ENCODE peak calls at places on chromosome 20, in four cellular contexts. Q is prostate gland, F is hippocampal formation, M is GM03348. I is an unnamed sample.

GRCh38 chr20:20603339-20603990 is 109.0 kb downstream of the RALGAPA2 start:
- DNase-seq in Q (peak), F (no peak), M (no peak), I (no peak)

GRCh38 chr20:25272223-25273000 is 24.5 kb downstream of the PYGB start:
- DNase-seq in Q (no peak), F (no peak), M (no peak), I (no peak)

GRCh38 chr20:53806683-53807401 is 213.2 kb upstream of the ZNF217 start:
- DNase-seq in Q (no peak), F (no peak), M (no peak), I (no peak)

GRCh38 chr20:25249198-25249931 is 1.5 kb downstream of the PYGB start:
- DNase-seq in Q (peak), F (peak), M (peak), I (no peak)

GRCh38 chr20:19079536-19080299 is 132.7 kb upstream of the SLC24A3 start:
- DNase-seq in Q (no peak), F (no peak), M (no peak), I (no peak)

GRCh38 chr20:4813076-4813838 is 91.5 kb downstream of the PRND start:
- DNase-seq in Q (no peak), F (no peak), M (no peak), I (no peak)

GRCh38 chr20:58891076-58891685 is 38.7 kb downstream of the GNAS start:
- DNase-seq in Q (peak), F (peak), M (peak), I (no peak)

GRCh38 chr20:59576216-59576953 is 28.0 kb upstream of the PHACTR3 start:
- DNase-seq in Q (no peak), F (no peak), M (no peak), I (no peak)

GRCh38 chr20:50559856-50560623 is 49.9 kb downstream of the PTPN1 start:
- DNase-seq in Q (no peak), F (no peak), M (no peak), I (no peak)

I was measured in glutamatergic neuron.